ENCODE peak calls at places on chromosomes 11 and 22, in four cellular contexts. C is Caki2, X is retina, Z is LoVo. Y is an unnamed sample.

GRCh38 chr11:96137357-96137756 is 205.6 kb downstream of the MAML2 start:
- DNase-seq in Z (no peak), X (no peak), C (no peak), Y (no peak)

GRCh38 chr11:118061401-118062125 is 15.3 kb upstream of the TMPRSS4 start:
- DNase-seq in X (no peak), Z (no peak), C (no peak), Y (no peak)

GRCh38 chr11:69918231-69918937 is 99.2 kb upstream of the FGF3 start:
- DNase-seq in Z (no peak), X (no peak), C (no peak), Y (no peak)

GRCh38 chr11:28521075-28521474 is 412.9 kb downstream of the METTL15 start:
- DNase-seq in Z (peak), C (no peak), X (no peak), Y (no peak)

GRCh38 chr22:42642801-42643631 is 2.6 kb upstream of the ATP5MGL start:
- DNase-seq in Z (no peak), C (no peak), X (no peak), Y (no peak)

GRCh38 chr11:69291459-69292110 is 2.4 kb upstream of the MYEOV start:
- DNase-seq in X (no peak), Z (no peak), C (no peak), Y (no peak)

GRCh38 chr22:46086577-46087335 is 63.6 kb upstream of the PPARA start:
- DNase-seq in Z (no peak), X (no peak), C (peak), Y (no peak)

GRCh38 chr11:7484645-7485044 is 661 bp upstream of the OLFML1 start:
- DNase-seq in Z (no peak), X (no peak), C (no peak), Y (peak)

GRCh38 chr11:31480930-31481329 is 28.5 kb downstream of the IMMP1L start:
- DNase-seq in Z (no peak), X (peak), C (no peak), Y (no peak)

GRCh38 chr11:62241095-62241494 is 944 bp upstream of the SCGB1D2 start:
- DNase-seq in C (no peak), X (no peak), Z (no peak), Y (no peak)

Y was measured in kidney tubule cell.